ENCODE peak calls at places on chromosome 11, in seven cellular contexts. I is heart left ventricle; R is left cardiac atrium; J is naive thymus-derived CD8-positive, alpha-beta T cell; P is mucosa of descending colon; F is stimulated activated CD8-positive, alpha-beta memory T cell treated with anti-CD3 and anti-CD28 coated beads, Interleukin-4, amount 100 ng/mL, for 1 hour; O is GM10248. E is an unnamed sample.

GRCh38 chr11:1757861-1758610 is 5.7 kb downstream of the CTSD start:
- DNase-seq in I (peak), R (peak), J (no peak), P (peak), F (peak), O (no peak), E (peak)

GRCh38 chr11:38296211-38296776 is 1698.3 kb upstream of the RAG2 start:
- DNase-seq in I (no peak), R (no peak), J (no peak), P (no peak), F (no peak), O (no peak), E (no peak)

GRCh38 chr11:22512457-22512856 is 113.2 kb downstream of the FANCF start:
- DNase-seq in I (no peak), R (no peak), J (no peak), P (no peak), F (no peak), O (no peak), E (no peak)

GRCh38 chr11:2212411-2213251 is 41.0 kb upstream of the TH start:
- DNase-seq in I (no peak), R (no peak), J (no peak), P (no peak), F (no peak), O (no peak), E (no peak)

GRCh38 chr11:123062892-123063395 is 1.0 kb upstream of the HSPA8 start:
- DNase-seq in I (no peak), R (no peak), J (no peak), P (no peak), F (no peak), O (no peak), E (no peak)

GRCh38 chr11:15863411-15863810 is 492.9 kb downstream of the SOX6 start:
- DNase-seq in I (no peak), R (no peak), J (no peak), P (no peak), F (no peak), O (no peak), E (no peak)

GRCh38 chr11:17547932-17548331 is 873 bp downstream of the OTOG start:
- DNase-seq in I (no peak), R (no peak), J (no peak), P (no peak), F (no peak), O (no peak), E (no peak)

GRCh38 chr11:61657566-61657965 is 22.6 kb upstream of the DAGLA start:
- DNase-seq in I (no peak), R (no peak), J (no peak), P (peak), F (no peak), O (no peak), E (no peak)

GRCh38 chr11:46345131-46345597 is 2.1 kb upstream of the DGKZ start:
- DNase-seq in I (peak), R (peak), J (no peak), P (peak), F (no peak), O (peak), E (peak)

GRCh38 chr11:95680169-95680929 is 109.2 kb downstream of the FAM76B start:
- DNase-seq in I (no peak), R (no peak), J (no peak), P (no peak), F (no peak), O (peak), E (no peak)